ENCODE peak calls at places on chromosomes 6 and 20, in nine cellular contexts. B is cardiac fibroblast, Z is OCI-LY7, U is H1, Q is heart left ventricle, V is AG04450, L is PC-3, R is Caco-2, W is brain microvascular endothelial cell. D is an unnamed sample.

GRCh38 chr6:149337330-149337729 is 19.8 kb downstream of the TAB2 start:
- DNase-seq in U (no peak), Z (no peak), R (no peak), B (no peak), W (no peak), Q (no peak), V (no peak), L (no peak), D (no peak)

GRCh38 chr6:165850434-165851019 is 187.5 kb upstream of the PDE10A start:
- DNase-seq in R (peak), Q (peak), L (peak), V (peak), B (peak), Z (peak), U (no peak), W (peak), D (peak)

GRCh38 chr6:139148557-139149220 is 13.8 kb downstream of the HECA start:
- DNase-seq in V (no peak), W (no peak), R (no peak), L (no peak), B (no peak), U (no peak), Q (no peak), Z (no peak), D (no peak)

GRCh38 chr6:108113557-108114519 is 39.3 kb upstream of the OSTM1 start:
- DNase-seq in Z (peak), U (no peak), L (peak), R (no peak), B (peak), Q (no peak), V (peak), W (peak), D (peak)

GRCh38 chr6:48474136-48474535 is 363.1 kb upstream of the PTCHD4 start:
- DNase-seq in R (no peak), Q (no peak), U (no peak), V (no peak), L (no peak), B (no peak), Z (no peak), W (no peak), D (no peak)

GRCh38 chr6:161353208-161353613 is 79.3 kb upstream of the AGPAT4 start:
- DNase-seq in W (no peak), R (peak), L (peak), Q (no peak), Z (no peak), B (peak), V (no peak), U (peak), D (no peak)

GRCh38 chr6:105363100-105363754 is 39.7 kb downstream of the PREP start:
- DNase-seq in Z (no peak), W (peak), R (no peak), V (no peak), Q (no peak), U (no peak), B (peak), L (peak), D (peak)

GRCh38 chr6:31639449-31639861 is 13.0 kb downstream of the BAG6 start:
- DNase-seq in V (no peak), B (peak), Z (no peak), R (no peak), W (peak), Q (no peak), U (no peak), L (peak), D (no peak)

GRCh38 chr6:77926198-77926752 is 273.4 kb downstream of the MEI4 start:
- DNase-seq in Q (no peak), L (peak), Z (no peak), U (no peak), W (peak), V (no peak), B (peak), R (no peak), D (no peak)

GRCh38 chr6:14728396-14729024 is 517.4 kb upstream of the JARID2 start:
- DNase-seq in U (no peak), B (peak), R (no peak), Q (peak), V (no peak), W (no peak), Z (peak), L (peak), D (peak)

GRCh38 chr6:53795254-53795701 is 473 bp downstream of the LRRC1 start:
- DNase-seq in Q (no peak), V (no peak), W (no peak), U (no peak), B (peak), R (no peak), L (peak), Z (no peak), D (no peak)

GRCh38 chr6:109770047-109770446 is 79.0 kb downstream of the FIG4 start:
- DNase-seq in L (no peak), Z (no peak), R (no peak), B (no peak), Q (no peak), V (no peak), W (no peak), U (no peak), D (no peak)

GRCh38 chr6:116133453-116133852 is 7.5 kb upstream of the COL10A1 start:
- DNase-seq in U (no peak), B (no peak), Q (no peak), R (no peak), L (no peak), V (no peak), W (no peak), Z (no peak), D (no peak)

GRCh38 chr20:17403496-17403895 is 127.7 kb downstream of the BFSP1 start:
- DNase-seq in W (no peak), U (no peak), V (no peak), B (no peak), L (no peak), Q (no peak), R (no peak), Z (no peak), D (no peak)

GRCh38 chr6:99002826-99003225 is 55.1 kb upstream of the FBXL4 start:
- DNase-seq in L (no peak), Q (no peak), B (peak), Z (no peak), V (no peak), U (no peak), R (no peak), W (no peak), D (no peak)

GRCh38 chr6:129007819-129008218 is 124.9 kb downstream of the LAMA2 start:
- DNase-seq in L (no peak), Q (no peak), U (no peak), B (no peak), R (no peak), V (no peak), W (no peak), Z (no peak), D (no peak)

GRCh38 chr6:75024796-75025195 is 181.1 kb downstream of the COL12A1 start:
- DNase-seq in U (no peak), W (no peak), Q (no peak), V (no peak), Z (no peak), R (no peak), L (no peak), B (peak), D (no peak)

GRCh38 chr6:155174576-155175174 is 89.1 kb upstream of the CLDN20 start:
- DNase-seq in R (peak), B (peak), L (peak), W (peak), Z (peak), U (peak), Q (peak), V (peak), D (peak)

GRCh38 chr6:131811510-131811909 is 3.7 kb downstream of the ENPP1 start:
- DNase-seq in R (no peak), B (no peak), Q (no peak), Z (no peak), V (no peak), L (no peak), U (no peak), W (no peak), D (no peak)

GRCh38 chr6:33313105-33313708 is 671 bp downstream of the TAPBP start:
- DNase-seq in Z (peak), Q (peak), W (peak), L (no peak), R (no peak), B (peak), V (no peak), U (no peak), D (no peak)

GRCh38 chr6:168355716-168356522 is 36.3 kb upstream of the DACT2 start:
- DNase-seq in U (no peak), R (peak), Q (peak), B (peak), L (no peak), Z (no peak), W (peak), V (no peak), D (peak)

GRCh38 chr6:3869284-3869631 is 20.1 kb downstream of the FAM50B start:
- DNase-seq in B (no peak), R (no peak), L (no peak), V (no peak), W (no peak), U (no peak), Z (no peak), Q (no peak), D (no peak)

GRCh38 chr6:2950713-2951112 is 20.7 kb downstream of the SERPINB6 start:
- DNase-seq in R (no peak), W (no peak), U (no peak), B (no peak), V (no peak), Z (no peak), L (peak), Q (no peak), D (no peak)

GRCh38 chr6:28907394-28907793 is 16.4 kb downstream of the TRIM27 start:
- DNase-seq in R (no peak), B (peak), U (no peak), V (peak), W (peak), Z (no peak), L (peak), Q (no peak), D (peak)

GRCh38 chr6:147116043-147116442 is 88.2 kb upstream of the STXBP5 start:
- DNase-seq in W (no peak), R (no peak), Z (no peak), L (no peak), U (no peak), B (no peak), V (no peak), Q (no peak), D (no peak)

GRCh38 chr20:47464380-47465101 is 37.1 kb upstream of the NCOA3 start:
- DNase-seq in B (peak), V (peak), Z (no peak), L (peak), W (peak), U (no peak), R (peak), Q (peak), D (peak)

GRCh38 chr6:89242574-89243330 is 25.6 kb upstream of the GABRR1 start:
- DNase-seq in Z (peak), R (no peak), W (peak), B (peak), Q (no peak), V (peak), L (peak), U (peak), D (peak)

DNA sequence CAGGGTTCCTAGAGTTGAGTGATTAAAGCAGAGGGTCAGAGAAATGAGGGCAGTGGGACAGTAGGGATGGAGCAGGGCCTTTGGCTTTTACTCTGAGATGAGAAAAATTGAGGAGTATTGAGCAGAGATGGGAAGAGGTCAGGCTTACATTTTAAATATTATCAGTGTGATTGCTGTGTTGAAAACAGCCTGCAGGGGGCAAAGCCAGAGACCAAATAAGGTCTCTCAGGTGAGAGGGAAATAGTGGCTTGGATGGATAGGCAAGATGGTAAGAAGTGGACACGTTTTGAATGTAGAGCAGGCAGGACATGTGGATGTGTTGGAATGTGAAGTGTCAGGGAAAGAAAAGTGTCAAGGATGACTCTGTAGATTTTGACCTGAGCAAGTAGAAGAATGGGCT is 105.0 kb upstream of the MAP3K7 start:
- DNase-seq in V (no peak), U (no peak), R (no peak), W (no peak), Q (no peak), Z (peak), B (no peak), L (no peak), D (no peak)
- TF ChIP-seq CTCF in V (peak), U (peak), R (peak), W (no peak), Q (no peak), Z (peak), B (no peak), L (peak), D (no peak)

GRCh38 chr6:20877008-20877937 is 343.0 kb downstream of the CDKAL1 start:
- DNase-seq in L (peak), V (peak), Z (no peak), R (peak), Q (peak), U (no peak), B (peak), W (peak), D (peak)
- H3K4me3 ChIP-seq in L (peak), V (no peak), Z (no peak), R (no peak), Q (no peak), U (no peak), B (no peak), W (no peak), D (no peak)

GRCh38 chr6:69894578-69895347 is 28.4 kb downstream of the COL19A1 start:
- DNase-seq in Q (no peak), Z (no peak), B (peak), R (no peak), W (peak), V (peak), L (peak), U (no peak), D (peak)
- TF ChIP-seq CTCF in Q (no peak), Z (no peak), B (no peak), R (no peak), W (no peak), V (no peak), L (no peak), U (no peak), D (no peak)

DNA sequence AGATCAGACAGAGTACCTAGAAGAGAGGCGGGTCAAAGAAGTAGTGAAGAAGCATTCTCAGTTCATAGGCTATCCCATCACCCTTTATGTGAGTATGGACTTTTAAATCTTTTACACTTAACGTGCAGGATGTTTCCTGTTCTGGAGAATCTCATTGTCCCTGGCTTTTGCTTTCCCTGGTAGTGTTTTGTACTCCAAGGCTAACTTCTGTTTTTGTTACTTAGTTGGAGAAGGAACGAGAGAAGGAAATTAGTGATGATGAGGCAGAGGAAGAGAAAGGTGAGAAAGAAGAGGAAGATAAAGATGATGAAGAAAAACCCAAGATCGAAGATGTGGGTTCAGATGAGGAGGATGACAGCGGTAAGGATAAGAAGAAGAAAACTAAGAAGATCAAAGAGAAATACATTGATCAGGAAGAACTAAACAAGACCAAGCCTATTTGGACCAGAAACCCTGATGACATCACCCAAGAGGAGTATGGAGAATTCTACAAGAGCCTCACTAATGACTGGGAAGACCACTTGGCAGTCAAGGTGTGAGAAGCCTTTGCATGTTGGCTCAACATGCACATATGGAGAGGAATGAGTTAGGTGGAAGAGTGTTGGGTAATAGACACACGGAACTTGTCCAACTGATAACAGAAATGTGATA is 3.3 kb downstream of the HSP90AB1 start:
- DNase-seq in U (no peak), B (no peak), R (no peak), W (no peak), Q (no peak), V (no peak), Z (no peak), L (no peak), D (no peak)
- H3K4me3 ChIP-seq in U (no peak), B (no peak), R (no peak), W (no peak), Q (no peak), V (no peak), Z (peak), L (peak), D (peak)

GRCh38 chr6:169751242-169752073 is at the start of the genes DYNLT2 and ERMARD:
- DNase-seq in Z (peak), B (peak), L (peak), U (peak), R (peak), Q (peak), W (peak), V (peak), D (peak)

GRCh38 chr6:169746556-169746955 is 4.8 kb downstream of the DYNLT2 start:
- DNase-seq in Z (no peak), Q (no peak), R (no peak), B (no peak), W (no peak), V (no peak), U (no peak), L (no peak), D (no peak)

GRCh38 chr6:169755162-169755561 is 3.7 kb downstream of the ERMARD start:
- DNase-seq in U (no peak), W (no peak), L (no peak), Q (no peak), B (no peak), V (no peak), R (no peak), Z (no peak), D (no peak)

DNA sequence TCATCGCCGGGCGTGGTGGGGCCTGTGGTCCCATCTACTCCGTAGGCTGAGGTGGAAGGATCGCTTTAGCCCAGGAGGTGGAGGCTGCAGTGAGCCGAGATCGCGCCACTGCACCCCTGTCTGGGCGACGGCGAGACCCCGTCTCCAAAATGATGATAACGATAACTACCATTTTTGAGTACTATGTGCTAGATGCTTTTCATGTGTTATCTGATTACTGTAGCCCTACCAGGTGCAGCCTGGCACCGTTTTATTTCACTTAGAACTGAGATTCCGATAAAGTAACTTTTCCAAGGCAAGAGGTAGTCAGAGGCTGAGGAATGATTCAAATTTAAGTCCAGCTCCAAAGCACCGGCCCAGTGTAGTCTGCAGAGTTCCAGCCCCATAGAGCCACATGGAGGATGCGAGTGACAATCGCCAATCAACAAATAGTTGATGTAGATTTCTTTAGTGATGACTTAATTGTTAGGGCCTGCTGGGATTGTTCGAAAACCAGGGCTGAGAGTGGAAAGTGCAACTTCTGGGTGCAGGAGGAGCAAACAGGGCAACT is 727 bp downstream of the ERMARD start:
- DNase-seq in U (no peak), V (no peak), W (no peak), Z (peak), L (no peak), Q (no peak), B (no peak), R (no peak), D (no peak)
- TF ChIP-seq CTCF in U (no peak), V (no peak), W (no peak), Z (no peak), L (no peak), Q (no peak), B (no peak), R (no peak), D (no peak)

DNA sequence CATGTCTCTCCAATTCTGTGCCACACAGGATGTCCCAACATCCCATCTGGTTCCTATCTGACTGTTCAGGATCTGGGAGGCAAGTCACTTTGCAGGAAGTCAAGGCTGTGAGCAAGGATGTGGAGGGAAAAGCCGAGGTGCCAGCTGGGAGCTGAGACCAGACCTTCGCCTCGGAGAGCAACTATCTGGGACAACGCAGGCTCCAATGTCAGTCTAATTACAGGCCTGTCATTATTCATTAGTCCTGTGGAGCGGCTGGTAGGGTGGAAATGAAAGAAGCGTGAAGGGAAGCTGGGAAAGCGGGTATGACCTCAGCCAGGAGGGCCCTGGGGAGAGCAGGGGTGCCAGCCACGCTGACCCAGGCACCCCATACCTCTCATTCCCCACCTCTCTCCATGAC is 147.3 kb downstream of the UNC5CL start:
- DNase-seq in Q (no peak), R (no peak), Z (no peak), W (no peak), L (no peak), V (no peak), B (no peak), U (no peak), D (no peak)
- H3K4me3 ChIP-seq in Q (no peak), R (no peak), Z (no peak), W (no peak), L (no peak), V (no peak), B (no peak), U (no peak), D (no peak)

DNA sequence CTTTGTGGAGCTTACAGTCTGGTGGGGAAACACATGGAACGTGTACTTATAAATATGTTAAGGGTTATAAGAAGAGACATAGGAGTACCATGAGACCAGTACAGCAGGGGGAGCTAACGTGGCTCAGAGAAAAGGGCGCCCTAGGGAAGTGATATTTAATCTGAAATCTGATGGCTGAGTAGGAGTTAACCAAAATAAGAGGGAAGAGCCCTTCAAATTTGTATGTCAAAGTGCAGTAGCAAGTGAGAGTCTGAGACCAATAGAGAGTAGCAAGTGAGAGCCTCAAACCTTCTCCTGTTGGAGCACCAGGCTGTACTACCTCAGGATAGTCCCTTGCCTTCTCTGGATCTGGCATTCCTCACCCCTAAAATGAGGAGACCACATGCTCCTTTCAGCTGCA is 6.1 kb upstream of the PKIG start:
- DNase-seq in Q (no peak), V (no peak), B (peak), R (no peak), L (peak), W (peak), U (no peak), Z (peak), D (peak)
- TF ChIP-seq CTCF in Q (peak), V (peak), B (peak), R (peak), L (peak), W (peak), U (peak), Z (peak), D (peak)

DNA sequence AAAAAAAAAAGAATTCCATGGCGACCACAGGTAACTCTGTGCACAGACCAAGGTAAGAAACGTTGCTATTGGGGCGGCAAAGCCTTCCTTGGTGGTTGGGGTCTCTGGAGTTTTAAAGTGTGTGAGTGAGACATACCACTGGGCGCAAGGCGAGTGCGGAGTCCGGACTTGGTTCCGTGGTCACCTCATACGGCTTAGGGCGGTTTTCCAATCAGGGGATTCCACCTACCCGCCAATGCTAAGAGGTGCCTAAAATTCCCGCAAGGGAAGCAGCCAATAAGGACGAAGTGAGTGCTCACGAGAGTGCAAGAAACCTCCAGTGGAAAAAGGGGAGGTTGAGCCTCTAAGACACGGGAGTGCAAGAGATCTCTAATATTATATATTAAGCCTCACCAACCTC is 68.6 kb upstream of the PRSS16 start:
- DNase-seq in R (no peak), Z (no peak), Q (no peak), V (no peak), B (no peak), L (no peak), W (no peak), U (no peak), D (no peak)
- H3K4me3 ChIP-seq in R (peak), Z (peak), Q (no peak), V (peak), B (peak), L (peak), W (peak), U (peak), D (peak)

GRCh38 chr6:1641391-1641790 is 31.7 kb downstream of the FOXC1 start:
- DNase-seq in U (no peak), W (no peak), Q (no peak), V (no peak), B (no peak), L (peak), R (peak), Z (no peak), D (no peak)
- TF ChIP-seq CTCF in U (no peak), W (no peak), Q (no peak), V (no peak), B (no peak), L (no peak), R (no peak), Z (no peak), D (no peak)